ENCODE peak calls at places on chromosomes 1 and 21, in eight cellular contexts. One of them, this sample, is unnamed.

GRCh38 chr21:33293811-33294216 is 27.6 kb downstream of the IL10RB start:
- DNase-seq in tibial nerve: no peak
- DNase-seq in uterus: no peak
- DNase-seq in AG04449: no peak
- DNase-seq in A549: no peak
- DNase-seq in fibroblast of pulmonary artery: no peak
- DNase-seq in left ventricle myocardium inferior: no peak
- DNase-seq in progenitor cell of endocrine pancreas: no peak
- DNase-seq in this sample: no peak

GRCh38 chr1:73980324-73981040 is 217.5 kb downstream of the LRRIQ3 start:
- DNase-seq in tibial nerve: no peak
- DNase-seq in uterus: no peak
- DNase-seq in AG04449: no peak
- DNase-seq in A549: no peak
- DNase-seq in fibroblast of pulmonary artery: peak; percentile 31
- DNase-seq in left ventricle myocardium inferior: no peak
- DNase-seq in progenitor cell of endocrine pancreas: no peak
- DNase-seq in this sample: no peak

GRCh38 chr1:8599813-8600212 is 217.6 kb downstream of the RERE start:
- DNase-seq in tibial nerve: no peak
- DNase-seq in uterus: no peak
- DNase-seq in AG04449: no peak
- DNase-seq in A549: no peak
- DNase-seq in fibroblast of pulmonary artery: no peak
- DNase-seq in left ventricle myocardium inferior: no peak
- DNase-seq in progenitor cell of endocrine pancreas: no peak
- DNase-seq in this sample: no peak

GRCh38 chr1:66258404-66259105 is 275.4 kb upstream of the SGIP1 start:
- DNase-seq in tibial nerve: no peak
- DNase-seq in uterus: no peak
- DNase-seq in AG04449: no peak
- DNase-seq in A549: no peak
- DNase-seq in fibroblast of pulmonary artery: no peak
- DNase-seq in left ventricle myocardium inferior: no peak
- DNase-seq in progenitor cell of endocrine pancreas: no peak
- DNase-seq in this sample: no peak

GRCh38 chr1:198788561-198789064 is 149.8 kb downstream of the PTPRC start:
- DNase-seq in tibial nerve: no peak
- DNase-seq in uterus: no peak
- DNase-seq in AG04449: no peak
- DNase-seq in A549: no peak
- DNase-seq in fibroblast of pulmonary artery: peak; percentile 68
- DNase-seq in left ventricle myocardium inferior: no peak
- DNase-seq in progenitor cell of endocrine pancreas: no peak
- DNase-seq in this sample: peak; percentile 43

GRCh38 chr1:65264197-65264929 is 45.0 kb upstream of the DNAJC6 start:
- DNase-seq in tibial nerve: peak; percentile 20
- DNase-seq in uterus: no peak
- DNase-seq in AG04449: no peak
- DNase-seq in A549: no peak
- DNase-seq in fibroblast of pulmonary artery: peak; percentile 62
- DNase-seq in left ventricle myocardium inferior: peak; percentile 18
- DNase-seq in progenitor cell of endocrine pancreas: no peak
- DNase-seq in this sample: peak; percentile 50

GRCh38 chr21:32297449-32297848 is 1.2 kb upstream of the MRAP start:
- DNase-seq in tibial nerve: no peak
- DNase-seq in uterus: no peak
- DNase-seq in AG04449: no peak
- DNase-seq in A549: no peak
- DNase-seq in fibroblast of pulmonary artery: no peak
- DNase-seq in left ventricle myocardium inferior: no peak
- DNase-seq in progenitor cell of endocrine pancreas: no peak
- DNase-seq in this sample: no peak

GRCh38 chr1:50981741-50982140 is 11.7 kb downstream of the CDKN2C start:
- DNase-seq in tibial nerve: no peak
- DNase-seq in uterus: no peak
- DNase-seq in AG04449: no peak
- DNase-seq in A549: no peak
- DNase-seq in fibroblast of pulmonary artery: no peak
- DNase-seq in left ventricle myocardium inferior: no peak
- DNase-seq in progenitor cell of endocrine pancreas: no peak
- DNase-seq in this sample: no peak

GRCh38 chr21:42746593-42747266 is 93.3 kb downstream of the PDE9A start:
- DNase-seq in tibial nerve: no peak
- DNase-seq in uterus: no peak
- DNase-seq in AG04449: no peak
- DNase-seq in A549: no peak
- DNase-seq in fibroblast of pulmonary artery: no peak
- DNase-seq in left ventricle myocardium inferior: peak; percentile 46
- DNase-seq in progenitor cell of endocrine pancreas: no peak
- DNase-seq in this sample: no peak

GRCh38 chr1:201021333-201022177 is 2.0 kb downstream of the KIF21B start:
- DNase-seq in tibial nerve: no peak
- DNase-seq in uterus: no peak
- DNase-seq in AG04449: no peak
- DNase-seq in A549: no peak
- DNase-seq in fibroblast of pulmonary artery: no peak
- DNase-seq in left ventricle myocardium inferior: no peak
- DNase-seq in progenitor cell of endocrine pancreas: no peak
- DNase-seq in this sample: no peak

GRCh38 chr1:83704350-83704749 is 294.6 kb downstream of the TTLL7 start:
- DNase-seq in tibial nerve: no peak
- DNase-seq in uterus: no peak
- DNase-seq in AG04449: no peak
- DNase-seq in A549: no peak
- DNase-seq in fibroblast of pulmonary artery: no peak
- DNase-seq in left ventricle myocardium inferior: no peak
- DNase-seq in progenitor cell of endocrine pancreas: no peak
- DNase-seq in this sample: no peak

GRCh38 chr1:220791287-220791686 is 4.6 kb downstream of the MTARC1 start:
- DNase-seq in tibial nerve: peak; percentile 33
- DNase-seq in uterus: no peak
- DNase-seq in AG04449: no peak
- DNase-seq in A549: no peak
- DNase-seq in fibroblast of pulmonary artery: no peak
- DNase-seq in left ventricle myocardium inferior: no peak
- DNase-seq in progenitor cell of endocrine pancreas: no peak
- DNase-seq in this sample: no peak

GRCh38 chr1:89525169-89525855 is 683 bp downstream of the LRRC8B start:
- DNase-seq in tibial nerve: peak; percentile 15
- DNase-seq in uterus: no peak
- DNase-seq in AG04449: no peak
- DNase-seq in A549: peak; percentile 41
- DNase-seq in fibroblast of pulmonary artery: no peak
- DNase-seq in left ventricle myocardium inferior: peak; percentile 26
- DNase-seq in progenitor cell of endocrine pancreas: peak; percentile 33
- DNase-seq in this sample: peak; percentile 25

GRCh38 chr1:12761781-12762180 is 11.8 kb upstream of the PRAMEF12 start:
- DNase-seq in tibial nerve: no peak
- DNase-seq in uterus: no peak
- DNase-seq in AG04449: no peak
- DNase-seq in A549: no peak
- DNase-seq in fibroblast of pulmonary artery: no peak
- DNase-seq in left ventricle myocardium inferior: no peak
- DNase-seq in progenitor cell of endocrine pancreas: no peak
- DNase-seq in this sample: no peak

GRCh38 chr1:1047963-1048362 is 26.1 kb downstream of the RNF223 start:
- DNase-seq in tibial nerve: no peak
- DNase-seq in uterus: no peak
- DNase-seq in AG04449: no peak
- DNase-seq in A549: no peak
- DNase-seq in fibroblast of pulmonary artery: no peak
- DNase-seq in left ventricle myocardium inferior: no peak
- DNase-seq in progenitor cell of endocrine pancreas: no peak
- DNase-seq in this sample: no peak

GRCh38 chr1:1049318-1050165 is 24.6 kb downstream of the RNF223 start:
- DNase-seq in tibial nerve: no peak
- DNase-seq in uterus: no peak
- DNase-seq in AG04449: no peak
- DNase-seq in A549: no peak
- DNase-seq in fibroblast of pulmonary artery: no peak
- DNase-seq in left ventricle myocardium inferior: no peak
- DNase-seq in progenitor cell of endocrine pancreas: no peak
- DNase-seq in this sample: no peak

GRCh38 chr1:1047407-1047806 is 26.7 kb downstream of the RNF223 start:
- DNase-seq in tibial nerve: no peak
- DNase-seq in uterus: no peak
- DNase-seq in AG04449: no peak
- DNase-seq in A549: no peak
- DNase-seq in fibroblast of pulmonary artery: no peak
- DNase-seq in left ventricle myocardium inferior: no peak
- DNase-seq in progenitor cell of endocrine pancreas: no peak
- DNase-seq in this sample: no peak

GRCh38 chr1:1050577-1051052 is 23.5 kb downstream of the RNF223 start:
- DNase-seq in tibial nerve: no peak
- DNase-seq in uterus: no peak
- DNase-seq in AG04449: no peak
- DNase-seq in A549: no peak
- DNase-seq in fibroblast of pulmonary artery: no peak
- DNase-seq in left ventricle myocardium inferior: peak; percentile 63
- DNase-seq in progenitor cell of endocrine pancreas: no peak
- DNase-seq in this sample: no peak

DNA sequence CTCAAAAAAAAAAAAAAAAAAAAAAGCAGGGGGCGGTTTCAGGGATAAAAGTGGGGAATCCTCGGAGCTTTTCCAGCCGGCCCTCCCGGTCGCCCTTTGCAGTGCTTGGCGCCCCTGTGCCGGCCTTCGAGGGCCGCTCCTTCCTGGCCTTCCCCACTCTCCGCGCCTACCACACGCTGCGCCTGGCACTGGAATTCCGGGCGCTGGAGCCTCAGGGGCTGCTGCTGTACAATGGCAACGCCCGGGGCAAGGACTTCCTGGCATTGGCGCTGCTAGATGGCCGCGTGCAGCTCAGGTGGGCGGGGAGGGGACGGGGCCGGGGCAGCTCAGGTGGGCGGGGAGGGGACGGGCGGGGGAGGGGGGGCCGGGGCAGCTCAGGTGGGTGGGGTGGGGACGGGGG is 25.3 kb downstream of the RNF223 start:
- DNase-seq in tibial nerve: no peak
- DNase-seq in uterus: no peak
- DNase-seq in AG04449: no peak
- DNase-seq in A549: no peak
- DNase-seq in fibroblast of pulmonary artery: no peak
- DNase-seq in left ventricle myocardium inferior: no peak
- DNase-seq in progenitor cell of endocrine pancreas: no peak
- DNase-seq in this sample: no peak
- TF ChIP-seq CTCF in tibial nerve: no peak
- TF ChIP-seq CTCF in uterus: no peak
- TF ChIP-seq CTCF in AG04449: no peak
- TF ChIP-seq CTCF in A549: no peak
- TF ChIP-seq CTCF in fibroblast of pulmonary artery: no peak
- TF ChIP-seq CTCF in left ventricle myocardium inferior: no peak
- TF ChIP-seq CTCF in progenitor cell of endocrine pancreas: no peak
- TF ChIP-seq CTCF in this sample: no peak

DNA sequence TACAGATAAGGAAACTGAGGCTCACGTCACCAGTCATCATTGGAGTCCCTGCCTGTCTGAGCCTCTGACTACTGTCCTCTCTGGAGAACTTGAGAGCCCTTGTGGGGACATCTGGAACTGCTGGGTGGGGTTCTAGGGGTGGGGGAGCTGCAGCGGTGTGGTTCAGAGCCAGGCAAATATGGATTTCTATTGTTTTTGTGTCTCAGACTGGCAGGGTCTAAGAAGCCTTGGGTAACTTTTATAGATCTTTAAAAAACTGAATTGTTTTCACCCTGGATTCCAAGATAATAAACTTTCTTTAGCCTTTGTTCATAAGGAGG is 46.9 kb downstream of the IER5 start:
- DNase-seq in tibial nerve: no peak
- DNase-seq in uterus: no peak
- DNase-seq in AG04449: no peak
- DNase-seq in A549: no peak
- DNase-seq in fibroblast of pulmonary artery: no peak
- DNase-seq in left ventricle myocardium inferior: no peak
- DNase-seq in progenitor cell of endocrine pancreas: no peak
- DNase-seq in this sample: no peak
- TF ChIP-seq CTCF in tibial nerve: no peak
- TF ChIP-seq CTCF in uterus: no peak
- TF ChIP-seq CTCF in AG04449: peak; percentile 38
- TF ChIP-seq CTCF in A549: peak; percentile 26
- TF ChIP-seq CTCF in fibroblast of pulmonary artery: peak; percentile 22
- TF ChIP-seq CTCF in left ventricle myocardium inferior: peak; percentile 57
- TF ChIP-seq CTCF in progenitor cell of endocrine pancreas: peak; percentile 34
- TF ChIP-seq CTCF in this sample: peak; percentile 38

GRCh38 chr1:24155011-24155782 is 12.3 kb upstream of the IL22RA1 start:
- DNase-seq in tibial nerve: no peak
- DNase-seq in uterus: no peak
- DNase-seq in AG04449: no peak
- DNase-seq in A549: peak; percentile 26
- DNase-seq in fibroblast of pulmonary artery: no peak
- DNase-seq in left ventricle myocardium inferior: no peak
- DNase-seq in progenitor cell of endocrine pancreas: no peak
- DNase-seq in this sample: no peak
- TF ChIP-seq CTCF in tibial nerve: no peak
- TF ChIP-seq CTCF in uterus: no peak
- TF ChIP-seq CTCF in AG04449: peak; percentile 1
- TF ChIP-seq CTCF in A549: no peak
- TF ChIP-seq CTCF in fibroblast of pulmonary artery: peak; percentile 4
- TF ChIP-seq CTCF in left ventricle myocardium inferior: no peak
- TF ChIP-seq CTCF in progenitor cell of endocrine pancreas: peak; percentile 49
- TF ChIP-seq CTCF in this sample: peak; percentile 44

GRCh38 chr1:60875139-60875538 is 207.2 kb upstream of the NFIA start:
- DNase-seq in tibial nerve: no peak
- DNase-seq in uterus: no peak
- DNase-seq in AG04449: no peak
- DNase-seq in A549: no peak
- DNase-seq in fibroblast of pulmonary artery: peak; percentile 75
- DNase-seq in left ventricle myocardium inferior: no peak
- DNase-seq in progenitor cell of endocrine pancreas: no peak
- DNase-seq in this sample: no peak

GRCh38 chr1:60874703-60875102 is 207.7 kb upstream of the NFIA start:
- DNase-seq in tibial nerve: no peak
- DNase-seq in uterus: no peak
- DNase-seq in AG04449: no peak
- DNase-seq in A549: no peak
- DNase-seq in fibroblast of pulmonary artery: peak; percentile 79
- DNase-seq in left ventricle myocardium inferior: no peak
- DNase-seq in progenitor cell of endocrine pancreas: no peak
- DNase-seq in this sample: no peak

GRCh38 chr1:60877376-60877775 is 205.0 kb upstream of the NFIA start:
- DNase-seq in tibial nerve: no peak
- DNase-seq in uterus: no peak
- DNase-seq in AG04449: no peak
- DNase-seq in A549: no peak
- DNase-seq in fibroblast of pulmonary artery: no peak
- DNase-seq in left ventricle myocardium inferior: no peak
- DNase-seq in progenitor cell of endocrine pancreas: no peak
- DNase-seq in this sample: no peak

GRCh38 chr1:60878323-60878722 is 204.0 kb upstream of the NFIA start:
- DNase-seq in tibial nerve: no peak
- DNase-seq in uterus: no peak
- DNase-seq in AG04449: no peak
- DNase-seq in A549: no peak
- DNase-seq in fibroblast of pulmonary artery: no peak
- DNase-seq in left ventricle myocardium inferior: no peak
- DNase-seq in progenitor cell of endocrine pancreas: no peak
- DNase-seq in this sample: no peak

DNA sequence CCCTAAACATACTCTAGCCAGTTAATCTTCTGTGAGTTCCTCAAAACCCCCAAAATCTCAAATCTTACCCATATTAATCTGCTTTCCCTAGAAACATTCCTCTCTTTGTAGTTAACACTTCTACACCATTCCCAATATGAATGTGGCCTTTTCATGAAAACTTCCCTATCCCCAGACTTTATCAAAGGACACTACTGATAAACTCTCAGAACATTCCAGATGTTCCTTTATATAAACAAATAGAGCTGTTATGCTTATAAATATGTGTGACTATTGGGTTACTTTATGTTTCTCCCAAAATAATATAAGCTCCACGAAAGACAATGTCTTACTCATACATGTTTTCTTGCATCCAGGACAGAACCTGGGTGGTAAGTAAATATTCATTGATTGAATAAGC is 205.4 kb upstream of the NFIA start:
- DNase-seq in tibial nerve: no peak
- DNase-seq in uterus: no peak
- DNase-seq in AG04449: no peak
- DNase-seq in A549: no peak
- DNase-seq in fibroblast of pulmonary artery: no peak
- DNase-seq in left ventricle myocardium inferior: no peak
- DNase-seq in progenitor cell of endocrine pancreas: no peak
- DNase-seq in this sample: no peak
- TF ChIP-seq CTCF in tibial nerve: no peak
- TF ChIP-seq CTCF in uterus: no peak
- TF ChIP-seq CTCF in AG04449: no peak
- TF ChIP-seq CTCF in A549: no peak
- TF ChIP-seq CTCF in fibroblast of pulmonary artery: no peak
- TF ChIP-seq CTCF in left ventricle myocardium inferior: no peak
- TF ChIP-seq CTCF in progenitor cell of endocrine pancreas: no peak
- TF ChIP-seq CTCF in this sample: no peak